ENCODE peak calls at places on chromosomes 13 and 19, in eight cellular contexts. T, H, D, S, P, A, L and E are unnamed samples.

GRCh38 chr19:16400911-16401675 is 70.7 kb downstream of the EPS15L1 start:
- DNase-seq in A (no peak), P (no peak), T (no peak), H (no peak), D (peak), L (no peak), S (peak), E (no peak)

GRCh38 chr13:102580552-102581169 is 16.1 kb upstream of the TPP2 start:
- DNase-seq in P (peak), S (no peak), L (no peak), A (peak), T (no peak), D (peak), H (peak), E (peak)

GRCh38 chr13:114143806-114144605 is 11.6 kb upstream of the RASA3 start:
- DNase-seq in H (no peak), A (no peak), L (peak), T (no peak), P (no peak), D (no peak), S (no peak), E (no peak)

GRCh38 chr13:111492341-111492945 is 172.0 kb downstream of the TEX29 start:
- DNase-seq in H (no peak), L (peak), S (no peak), P (no peak), T (no peak), A (no peak), D (no peak), E (no peak)

GRCh38 chr13:40398060-40398459 is 268.4 kb downstream of the FOXO1 start:
- DNase-seq in P (no peak), H (no peak), A (no peak), T (no peak), L (no peak), D (no peak), S (no peak), E (no peak)

GRCh38 chr19:11678504-11678903 is 60.2 kb downstream of the ZNF823 start:
- DNase-seq in A (no peak), P (no peak), H (no peak), D (no peak), L (no peak), S (no peak), T (no peak), E (no peak)

GRCh38 chr19:1767464-1767933 is 14.2 kb downstream of the ONECUT3 start:
- DNase-seq in T (no peak), S (peak), A (no peak), P (peak), H (no peak), D (peak), L (peak), E (no peak)

GRCh38 chr13:48828962-48829405 is 146.7 kb upstream of the FNDC3A start:
- DNase-seq in T (no peak), L (no peak), D (peak), S (no peak), H (no peak), A (no peak), P (peak), E (no peak)

GRCh38 chr13:111302045-111302722 is 18.3 kb upstream of the TEX29 start:
- DNase-seq in L (no peak), D (no peak), H (no peak), S (no peak), P (no peak), T (no peak), A (no peak), E (no peak)

GRCh38 chr13:26965976-26966375 is 205.4 kb upstream of the GPR12 start:
- DNase-seq in P (no peak), A (no peak), L (peak), T (no peak), S (peak), D (peak), H (no peak), E (no peak)